ENCODE peak calls at places on chromosomes 4 and X, in eight cellular contexts. One of them, this sample, is unnamed.

GRCh38 chr4:67035986-67036385 is 509.3 kb downstream of the CENPC start:
- DNase-seq in stimulated activated CD4-positive, alpha-beta T cell treated with anti-CD3 and anti-CD28 coated beads, Interleukin-12 subunit alpha, Interleukin-12 subunit beta, amount 100 ng/mL, for 48 hours: no peak
- DNase-seq in activated CD8-positive, alpha-beta memory T cell treated with anti-CD3 and anti-CD28 coated beads, Interleukin-2, amount 50 U/mL, for 48 hours: no peak
- DNase-seq in activated T-cell treated with anti-CD3 and anti-CD28 coated beads for 1 hour: no peak
- DNase-seq in cardiac fibroblast: no peak
- DNase-seq in endothelial cell: no peak
- DNase-seq in coronary artery: no peak
- DNase-seq in cardiac muscle cell: no peak
- DNase-seq in this sample: no peak

GRCh38 chr4:97560009-97560408 is 583.3 kb downstream of the STPG2 start:
- DNase-seq in endothelial cell: no peak
- DNase-seq in cardiac fibroblast: no peak
- DNase-seq in stimulated activated CD4-positive, alpha-beta T cell treated with anti-CD3 and anti-CD28 coated beads, Interleukin-12 subunit alpha, Interleukin-12 subunit beta, amount 100 ng/mL, for 48 hours: no peak
- DNase-seq in activated T-cell treated with anti-CD3 and anti-CD28 coated beads for 1 hour: no peak
- DNase-seq in coronary artery: no peak
- DNase-seq in cardiac muscle cell: no peak
- DNase-seq in activated CD8-positive, alpha-beta memory T cell treated with anti-CD3 and anti-CD28 coated beads, Interleukin-2, amount 50 U/mL, for 48 hours: no peak
- DNase-seq in this sample: no peak

GRCh38 chrX:11484290-11484689 is 181.4 kb downstream of the ARHGAP6 start:
- DNase-seq in cardiac muscle cell: no peak
- DNase-seq in coronary artery: no peak
- DNase-seq in activated T-cell treated with anti-CD3 and anti-CD28 coated beads for 1 hour: no peak
- DNase-seq in endothelial cell: no peak
- DNase-seq in activated CD8-positive, alpha-beta memory T cell treated with anti-CD3 and anti-CD28 coated beads, Interleukin-2, amount 50 U/mL, for 48 hours: no peak
- DNase-seq in cardiac fibroblast: no peak
- DNase-seq in stimulated activated CD4-positive, alpha-beta T cell treated with anti-CD3 and anti-CD28 coated beads, Interleukin-12 subunit alpha, Interleukin-12 subunit beta, amount 100 ng/mL, for 48 hours: no peak
- DNase-seq in this sample: no peak

GRCh38 chrX:148865237-148865636 is 364.8 kb downstream of the AFF2 start:
- DNase-seq in cardiac fibroblast: no peak
- DNase-seq in activated T-cell treated with anti-CD3 and anti-CD28 coated beads for 1 hour: no peak
- DNase-seq in stimulated activated CD4-positive, alpha-beta T cell treated with anti-CD3 and anti-CD28 coated beads, Interleukin-12 subunit alpha, Interleukin-12 subunit beta, amount 100 ng/mL, for 48 hours: no peak
- DNase-seq in endothelial cell: no peak
- DNase-seq in coronary artery: no peak
- DNase-seq in cardiac muscle cell: no peak
- DNase-seq in activated CD8-positive, alpha-beta memory T cell treated with anti-CD3 and anti-CD28 coated beads, Interleukin-2, amount 50 U/mL, for 48 hours: no peak
- DNase-seq in this sample: no peak

GRCh38 chr4:1978741-1979476 is 29.9 kb downstream of the NELFA start:
- DNase-seq in activated T-cell treated with anti-CD3 and anti-CD28 coated beads for 1 hour: no peak
- DNase-seq in endothelial cell: no peak
- DNase-seq in stimulated activated CD4-positive, alpha-beta T cell treated with anti-CD3 and anti-CD28 coated beads, Interleukin-12 subunit alpha, Interleukin-12 subunit beta, amount 100 ng/mL, for 48 hours: no peak
- DNase-seq in activated CD8-positive, alpha-beta memory T cell treated with anti-CD3 and anti-CD28 coated beads, Interleukin-2, amount 50 U/mL, for 48 hours: peak; percentile 48
- DNase-seq in cardiac fibroblast: no peak
- DNase-seq in coronary artery: peak; percentile 58
- DNase-seq in cardiac muscle cell: no peak
- DNase-seq in this sample: no peak

GRCh38 chrX:20681691-20682090 is 415.0 kb upstream of the RPS6KA3 start:
- DNase-seq in activated T-cell treated with anti-CD3 and anti-CD28 coated beads for 1 hour: no peak
- DNase-seq in stimulated activated CD4-positive, alpha-beta T cell treated with anti-CD3 and anti-CD28 coated beads, Interleukin-12 subunit alpha, Interleukin-12 subunit beta, amount 100 ng/mL, for 48 hours: no peak
- DNase-seq in cardiac fibroblast: no peak
- DNase-seq in endothelial cell: no peak
- DNase-seq in activated CD8-positive, alpha-beta memory T cell treated with anti-CD3 and anti-CD28 coated beads, Interleukin-2, amount 50 U/mL, for 48 hours: no peak
- DNase-seq in cardiac muscle cell: no peak
- DNase-seq in coronary artery: no peak
- DNase-seq in this sample: no peak

GRCh38 chr4:2285665-2286381 is 23.9 kb upstream of the MXD4 start:
- DNase-seq in endothelial cell: no peak
- DNase-seq in cardiac muscle cell: no peak
- DNase-seq in coronary artery: no peak
- DNase-seq in stimulated activated CD4-positive, alpha-beta T cell treated with anti-CD3 and anti-CD28 coated beads, Interleukin-12 subunit alpha, Interleukin-12 subunit beta, amount 100 ng/mL, for 48 hours: no peak
- DNase-seq in activated T-cell treated with anti-CD3 and anti-CD28 coated beads for 1 hour: no peak
- DNase-seq in cardiac fibroblast: no peak
- DNase-seq in activated CD8-positive, alpha-beta memory T cell treated with anti-CD3 and anti-CD28 coated beads, Interleukin-2, amount 50 U/mL, for 48 hours: no peak
- DNase-seq in this sample: no peak

GRCh38 chrX:115892056-115892708 is 278.4 kb upstream of the AGTR2 start:
- DNase-seq in stimulated activated CD4-positive, alpha-beta T cell treated with anti-CD3 and anti-CD28 coated beads, Interleukin-12 subunit alpha, Interleukin-12 subunit beta, amount 100 ng/mL, for 48 hours: no peak
- DNase-seq in coronary artery: no peak
- DNase-seq in cardiac fibroblast: no peak
- DNase-seq in activated T-cell treated with anti-CD3 and anti-CD28 coated beads for 1 hour: no peak
- DNase-seq in endothelial cell: no peak
- DNase-seq in cardiac muscle cell: no peak
- DNase-seq in activated CD8-positive, alpha-beta memory T cell treated with anti-CD3 and anti-CD28 coated beads, Interleukin-2, amount 50 U/mL, for 48 hours: no peak
- DNase-seq in this sample: no peak

GRCh38 chr4:147927377-147928137 is 195.7 kb downstream of the ARHGAP10 start:
- DNase-seq in cardiac muscle cell: no peak
- DNase-seq in coronary artery: no peak
- DNase-seq in endothelial cell: no peak
- DNase-seq in activated CD8-positive, alpha-beta memory T cell treated with anti-CD3 and anti-CD28 coated beads, Interleukin-2, amount 50 U/mL, for 48 hours: no peak
- DNase-seq in cardiac fibroblast: peak; percentile 16
- DNase-seq in activated T-cell treated with anti-CD3 and anti-CD28 coated beads for 1 hour: no peak
- DNase-seq in stimulated activated CD4-positive, alpha-beta T cell treated with anti-CD3 and anti-CD28 coated beads, Interleukin-12 subunit alpha, Interleukin-12 subunit beta, amount 100 ng/mL, for 48 hours: no peak
- DNase-seq in this sample: no peak

GRCh38 chr4:152894673-152895072 is 41.5 kb upstream of the FHDC1 start:
- DNase-seq in endothelial cell: no peak
- DNase-seq in stimulated activated CD4-positive, alpha-beta T cell treated with anti-CD3 and anti-CD28 coated beads, Interleukin-12 subunit alpha, Interleukin-12 subunit beta, amount 100 ng/mL, for 48 hours: no peak
- DNase-seq in activated T-cell treated with anti-CD3 and anti-CD28 coated beads for 1 hour: no peak
- DNase-seq in activated CD8-positive, alpha-beta memory T cell treated with anti-CD3 and anti-CD28 coated beads, Interleukin-2, amount 50 U/mL, for 48 hours: no peak
- DNase-seq in cardiac muscle cell: no peak
- DNase-seq in coronary artery: no peak
- DNase-seq in cardiac fibroblast: peak; percentile 40
- DNase-seq in this sample: no peak

GRCh38 chr4:165707126-165707525 is 165.9 kb upstream of the TLL1 start:
- DNase-seq in cardiac fibroblast: no peak
- DNase-seq in stimulated activated CD4-positive, alpha-beta T cell treated with anti-CD3 and anti-CD28 coated beads, Interleukin-12 subunit alpha, Interleukin-12 subunit beta, amount 100 ng/mL, for 48 hours: no peak
- DNase-seq in activated T-cell treated with anti-CD3 and anti-CD28 coated beads for 1 hour: no peak
- DNase-seq in activated CD8-positive, alpha-beta memory T cell treated with anti-CD3 and anti-CD28 coated beads, Interleukin-2, amount 50 U/mL, for 48 hours: no peak
- DNase-seq in cardiac muscle cell: no peak
- DNase-seq in endothelial cell: no peak
- DNase-seq in coronary artery: no peak
- DNase-seq in this sample: no peak

GRCh38 chr4:185847352-185848078 is 35.5 kb upstream of the SORBS2 start:
- DNase-seq in coronary artery: no peak
- DNase-seq in cardiac muscle cell: peak; percentile 72
- DNase-seq in endothelial cell: no peak
- DNase-seq in cardiac fibroblast: peak; percentile 81
- DNase-seq in activated T-cell treated with anti-CD3 and anti-CD28 coated beads for 1 hour: no peak
- DNase-seq in stimulated activated CD4-positive, alpha-beta T cell treated with anti-CD3 and anti-CD28 coated beads, Interleukin-12 subunit alpha, Interleukin-12 subunit beta, amount 100 ng/mL, for 48 hours: no peak
- DNase-seq in activated CD8-positive, alpha-beta memory T cell treated with anti-CD3 and anti-CD28 coated beads, Interleukin-2, amount 50 U/mL, for 48 hours: no peak
- DNase-seq in this sample: no peak

GRCh38 chr4:73525611-73526010 is 44.1 kb downstream of the AFM start:
- DNase-seq in stimulated activated CD4-positive, alpha-beta T cell treated with anti-CD3 and anti-CD28 coated beads, Interleukin-12 subunit alpha, Interleukin-12 subunit beta, amount 100 ng/mL, for 48 hours: no peak
- DNase-seq in endothelial cell: no peak
- DNase-seq in coronary artery: no peak
- DNase-seq in activated CD8-positive, alpha-beta memory T cell treated with anti-CD3 and anti-CD28 coated beads, Interleukin-2, amount 50 U/mL, for 48 hours: no peak
- DNase-seq in activated T-cell treated with anti-CD3 and anti-CD28 coated beads for 1 hour: no peak
- DNase-seq in cardiac muscle cell: no peak
- DNase-seq in cardiac fibroblast: no peak
- DNase-seq in this sample: no peak

GRCh38 chrX:16920116-16920515 is 26.3 kb upstream of the REPS2 start:
- DNase-seq in stimulated activated CD4-positive, alpha-beta T cell treated with anti-CD3 and anti-CD28 coated beads, Interleukin-12 subunit alpha, Interleukin-12 subunit beta, amount 100 ng/mL, for 48 hours: no peak
- DNase-seq in activated T-cell treated with anti-CD3 and anti-CD28 coated beads for 1 hour: no peak
- DNase-seq in coronary artery: no peak
- DNase-seq in cardiac muscle cell: no peak
- DNase-seq in cardiac fibroblast: peak; percentile 78
- DNase-seq in activated CD8-positive, alpha-beta memory T cell treated with anti-CD3 and anti-CD28 coated beads, Interleukin-2, amount 50 U/mL, for 48 hours: no peak
- DNase-seq in endothelial cell: no peak
- DNase-seq in this sample: no peak

GRCh38 chr4:43242611-43243010 is 350.1 kb downstream of the GRXCR1 start:
- DNase-seq in stimulated activated CD4-positive, alpha-beta T cell treated with anti-CD3 and anti-CD28 coated beads, Interleukin-12 subunit alpha, Interleukin-12 subunit beta, amount 100 ng/mL, for 48 hours: no peak
- DNase-seq in activated CD8-positive, alpha-beta memory T cell treated with anti-CD3 and anti-CD28 coated beads, Interleukin-2, amount 50 U/mL, for 48 hours: no peak
- DNase-seq in activated T-cell treated with anti-CD3 and anti-CD28 coated beads for 1 hour: no peak
- DNase-seq in endothelial cell: no peak
- DNase-seq in coronary artery: no peak
- DNase-seq in cardiac muscle cell: no peak
- DNase-seq in cardiac fibroblast: peak; percentile 59
- DNase-seq in this sample: no peak

GRCh38 chr4:4775493-4776004 is 83.9 kb upstream of the MSX1 start:
- DNase-seq in activated CD8-positive, alpha-beta memory T cell treated with anti-CD3 and anti-CD28 coated beads, Interleukin-2, amount 50 U/mL, for 48 hours: no peak
- DNase-seq in cardiac fibroblast: no peak
- DNase-seq in endothelial cell: no peak
- DNase-seq in cardiac muscle cell: peak; percentile 76
- DNase-seq in coronary artery: no peak
- DNase-seq in activated T-cell treated with anti-CD3 and anti-CD28 coated beads for 1 hour: no peak
- DNase-seq in stimulated activated CD4-positive, alpha-beta T cell treated with anti-CD3 and anti-CD28 coated beads, Interleukin-12 subunit alpha, Interleukin-12 subunit beta, amount 100 ng/mL, for 48 hours: no peak
- DNase-seq in this sample: no peak

GRCh38 chr4:76166480-76166879 is 18.3 kb upstream of the NUP54 start:
- DNase-seq in coronary artery: no peak
- DNase-seq in cardiac muscle cell: no peak
- DNase-seq in activated T-cell treated with anti-CD3 and anti-CD28 coated beads for 1 hour: no peak
- DNase-seq in endothelial cell: no peak
- DNase-seq in stimulated activated CD4-positive, alpha-beta T cell treated with anti-CD3 and anti-CD28 coated beads, Interleukin-12 subunit alpha, Interleukin-12 subunit beta, amount 100 ng/mL, for 48 hours: no peak
- DNase-seq in cardiac fibroblast: no peak
- DNase-seq in activated CD8-positive, alpha-beta memory T cell treated with anti-CD3 and anti-CD28 coated beads, Interleukin-2, amount 50 U/mL, for 48 hours: no peak
- DNase-seq in this sample: no peak

GRCh38 chrX:49269768-49270248 is at the start of gene PPP1R3F:
- DNase-seq in stimulated activated CD4-positive, alpha-beta T cell treated with anti-CD3 and anti-CD28 coated beads, Interleukin-12 subunit alpha, Interleukin-12 subunit beta, amount 100 ng/mL, for 48 hours: peak; percentile 31
- DNase-seq in cardiac fibroblast: no peak
- DNase-seq in coronary artery: no peak
- DNase-seq in activated CD8-positive, alpha-beta memory T cell treated with anti-CD3 and anti-CD28 coated beads, Interleukin-2, amount 50 U/mL, for 48 hours: peak; percentile 69
- DNase-seq in endothelial cell: no peak
- DNase-seq in cardiac muscle cell: no peak
- DNase-seq in activated T-cell treated with anti-CD3 and anti-CD28 coated beads for 1 hour: no peak
- DNase-seq in this sample: no peak

GRCh38 chrX:16060252-16060651 is 63.1 kb upstream of the GRPR start:
- DNase-seq in endothelial cell: no peak
- DNase-seq in activated CD8-positive, alpha-beta memory T cell treated with anti-CD3 and anti-CD28 coated beads, Interleukin-2, amount 50 U/mL, for 48 hours: no peak
- DNase-seq in activated T-cell treated with anti-CD3 and anti-CD28 coated beads for 1 hour: no peak
- DNase-seq in stimulated activated CD4-positive, alpha-beta T cell treated with anti-CD3 and anti-CD28 coated beads, Interleukin-12 subunit alpha, Interleukin-12 subunit beta, amount 100 ng/mL, for 48 hours: no peak
- DNase-seq in cardiac muscle cell: no peak
- DNase-seq in coronary artery: no peak
- DNase-seq in cardiac fibroblast: no peak
- DNase-seq in this sample: no peak

GRCh38 chrX:155132110-155132509 is 60.8 kb downstream of the BRCC3 start:
- DNase-seq in cardiac muscle cell: no peak
- DNase-seq in activated T-cell treated with anti-CD3 and anti-CD28 coated beads for 1 hour: no peak
- DNase-seq in coronary artery: no peak
- DNase-seq in activated CD8-positive, alpha-beta memory T cell treated with anti-CD3 and anti-CD28 coated beads, Interleukin-2, amount 50 U/mL, for 48 hours: no peak
- DNase-seq in stimulated activated CD4-positive, alpha-beta T cell treated with anti-CD3 and anti-CD28 coated beads, Interleukin-12 subunit alpha, Interleukin-12 subunit beta, amount 100 ng/mL, for 48 hours: no peak
- DNase-seq in endothelial cell: no peak
- DNase-seq in cardiac fibroblast: no peak
- DNase-seq in this sample: no peak

GRCh38 chr4:26896636-26897035 is 36.0 kb downstream of the STIM2 start:
- DNase-seq in endothelial cell: no peak
- DNase-seq in cardiac muscle cell: no peak
- DNase-seq in coronary artery: no peak
- DNase-seq in stimulated activated CD4-positive, alpha-beta T cell treated with anti-CD3 and anti-CD28 coated beads, Interleukin-12 subunit alpha, Interleukin-12 subunit beta, amount 100 ng/mL, for 48 hours: no peak
- DNase-seq in activated CD8-positive, alpha-beta memory T cell treated with anti-CD3 and anti-CD28 coated beads, Interleukin-2, amount 50 U/mL, for 48 hours: no peak
- DNase-seq in activated T-cell treated with anti-CD3 and anti-CD28 coated beads for 1 hour: no peak
- DNase-seq in cardiac fibroblast: peak; percentile 31
- DNase-seq in this sample: no peak

GRCh38 chr4:138736362-138736761 is 279.2 kb upstream of the NOCT start:
- DNase-seq in cardiac fibroblast: peak; percentile 22
- DNase-seq in stimulated activated CD4-positive, alpha-beta T cell treated with anti-CD3 and anti-CD28 coated beads, Interleukin-12 subunit alpha, Interleukin-12 subunit beta, amount 100 ng/mL, for 48 hours: no peak
- DNase-seq in activated CD8-positive, alpha-beta memory T cell treated with anti-CD3 and anti-CD28 coated beads, Interleukin-2, amount 50 U/mL, for 48 hours: no peak
- DNase-seq in coronary artery: no peak
- DNase-seq in cardiac muscle cell: no peak
- DNase-seq in endothelial cell: no peak
- DNase-seq in activated T-cell treated with anti-CD3 and anti-CD28 coated beads for 1 hour: no peak
- DNase-seq in this sample: no peak

GRCh38 chr4:25863347-25863784 is 578 bp upstream of the SEL1L3 start:
- DNase-seq in cardiac muscle cell: peak; percentile 2
- DNase-seq in endothelial cell: peak; percentile 17
- DNase-seq in stimulated activated CD4-positive, alpha-beta T cell treated with anti-CD3 and anti-CD28 coated beads, Interleukin-12 subunit alpha, Interleukin-12 subunit beta, amount 100 ng/mL, for 48 hours: no peak
- DNase-seq in activated T-cell treated with anti-CD3 and anti-CD28 coated beads for 1 hour: no peak
- DNase-seq in cardiac fibroblast: no peak
- DNase-seq in activated CD8-positive, alpha-beta memory T cell treated with anti-CD3 and anti-CD28 coated beads, Interleukin-2, amount 50 U/mL, for 48 hours: no peak
- DNase-seq in coronary artery: no peak
- DNase-seq in this sample: peak; percentile 63

GRCh38 chrX:2626750-2627149 is 64.3 kb upstream of the CD99 start:
- DNase-seq in cardiac muscle cell: no peak
- DNase-seq in cardiac fibroblast: no peak
- DNase-seq in stimulated activated CD4-positive, alpha-beta T cell treated with anti-CD3 and anti-CD28 coated beads, Interleukin-12 subunit alpha, Interleukin-12 subunit beta, amount 100 ng/mL, for 48 hours: no peak
- DNase-seq in endothelial cell: no peak
- DNase-seq in activated CD8-positive, alpha-beta memory T cell treated with anti-CD3 and anti-CD28 coated beads, Interleukin-2, amount 50 U/mL, for 48 hours: no peak
- DNase-seq in activated T-cell treated with anti-CD3 and anti-CD28 coated beads for 1 hour: no peak
- DNase-seq in coronary artery: no peak
- DNase-seq in this sample: no peak

GRCh38 chrX:44234541-44234940 is 108.9 kb downstream of the EFHC2 start:
- DNase-seq in cardiac fibroblast: no peak
- DNase-seq in cardiac muscle cell: no peak
- DNase-seq in coronary artery: no peak
- DNase-seq in activated T-cell treated with anti-CD3 and anti-CD28 coated beads for 1 hour: no peak
- DNase-seq in activated CD8-positive, alpha-beta memory T cell treated with anti-CD3 and anti-CD28 coated beads, Interleukin-2, amount 50 U/mL, for 48 hours: no peak
- DNase-seq in endothelial cell: no peak
- DNase-seq in stimulated activated CD4-positive, alpha-beta T cell treated with anti-CD3 and anti-CD28 coated beads, Interleukin-12 subunit alpha, Interleukin-12 subunit beta, amount 100 ng/mL, for 48 hours: no peak
- DNase-seq in this sample: no peak

GRCh38 chr4:143184503-143185252 is at the start of gene USP38:
- DNase-seq in activated CD8-positive, alpha-beta memory T cell treated with anti-CD3 and anti-CD28 coated beads, Interleukin-2, amount 50 U/mL, for 48 hours: peak; percentile 90
- DNase-seq in coronary artery: peak; percentile 97
- DNase-seq in stimulated activated CD4-positive, alpha-beta T cell treated with anti-CD3 and anti-CD28 coated beads, Interleukin-12 subunit alpha, Interleukin-12 subunit beta, amount 100 ng/mL, for 48 hours: peak; percentile 85
- DNase-seq in cardiac fibroblast: peak; percentile 92
- DNase-seq in cardiac muscle cell: peak; percentile 96
- DNase-seq in endothelial cell: peak; percentile 81
- DNase-seq in activated T-cell treated with anti-CD3 and anti-CD28 coated beads for 1 hour: peak; percentile 70
- DNase-seq in this sample: peak; percentile 82

GRCh38 chr4:54378461-54378860 is 149.4 kb downstream of the PDGFRA start:
- DNase-seq in endothelial cell: no peak
- DNase-seq in cardiac muscle cell: no peak
- DNase-seq in coronary artery: no peak
- DNase-seq in activated T-cell treated with anti-CD3 and anti-CD28 coated beads for 1 hour: no peak
- DNase-seq in stimulated activated CD4-positive, alpha-beta T cell treated with anti-CD3 and anti-CD28 coated beads, Interleukin-12 subunit alpha, Interleukin-12 subunit beta, amount 100 ng/mL, for 48 hours: no peak
- DNase-seq in cardiac fibroblast: no peak
- DNase-seq in activated CD8-positive, alpha-beta memory T cell treated with anti-CD3 and anti-CD28 coated beads, Interleukin-2, amount 50 U/mL, for 48 hours: no peak
- DNase-seq in this sample: no peak

GRCh38 chrX:144327515-144327914 is 443.6 kb downstream of the UBE2NL start:
- DNase-seq in stimulated activated CD4-positive, alpha-beta T cell treated with anti-CD3 and anti-CD28 coated beads, Interleukin-12 subunit alpha, Interleukin-12 subunit beta, amount 100 ng/mL, for 48 hours: no peak
- DNase-seq in activated T-cell treated with anti-CD3 and anti-CD28 coated beads for 1 hour: no peak
- DNase-seq in activated CD8-positive, alpha-beta memory T cell treated with anti-CD3 and anti-CD28 coated beads, Interleukin-2, amount 50 U/mL, for 48 hours: no peak
- DNase-seq in endothelial cell: no peak
- DNase-seq in cardiac fibroblast: no peak
- DNase-seq in coronary artery: no peak
- DNase-seq in cardiac muscle cell: no peak
- DNase-seq in this sample: no peak

GRCh38 chrX:105331244-105331643 is 110.8 kb upstream of the TEX13A start:
- DNase-seq in coronary artery: no peak
- DNase-seq in stimulated activated CD4-positive, alpha-beta T cell treated with anti-CD3 and anti-CD28 coated beads, Interleukin-12 subunit alpha, Interleukin-12 subunit beta, amount 100 ng/mL, for 48 hours: no peak
- DNase-seq in activated T-cell treated with anti-CD3 and anti-CD28 coated beads for 1 hour: no peak
- DNase-seq in cardiac fibroblast: peak; percentile 53
- DNase-seq in activated CD8-positive, alpha-beta memory T cell treated with anti-CD3 and anti-CD28 coated beads, Interleukin-2, amount 50 U/mL, for 48 hours: no peak
- DNase-seq in endothelial cell: no peak
- DNase-seq in cardiac muscle cell: no peak
- DNase-seq in this sample: no peak

GRCh38 chr4:153465145-153465544 is 1.0 kb upstream of the TMEM131L start:
- DNase-seq in coronary artery: no peak
- DNase-seq in cardiac muscle cell: no peak
- DNase-seq in endothelial cell: no peak
- DNase-seq in activated T-cell treated with anti-CD3 and anti-CD28 coated beads for 1 hour: no peak
- DNase-seq in cardiac fibroblast: no peak
- DNase-seq in stimulated activated CD4-positive, alpha-beta T cell treated with anti-CD3 and anti-CD28 coated beads, Interleukin-12 subunit alpha, Interleukin-12 subunit beta, amount 100 ng/mL, for 48 hours: no peak
- DNase-seq in activated CD8-positive, alpha-beta memory T cell treated with anti-CD3 and anti-CD28 coated beads, Interleukin-2, amount 50 U/mL, for 48 hours: no peak
- DNase-seq in this sample: no peak

GRCh38 chr4:76373919-76374552 is 46.9 kb downstream of the CCDC158 start:
- DNase-seq in cardiac fibroblast: peak; percentile 60
- DNase-seq in activated CD8-positive, alpha-beta memory T cell treated with anti-CD3 and anti-CD28 coated beads, Interleukin-2, amount 50 U/mL, for 48 hours: no peak
- DNase-seq in endothelial cell: no peak
- DNase-seq in coronary artery: no peak
- DNase-seq in cardiac muscle cell: no peak
- DNase-seq in stimulated activated CD4-positive, alpha-beta T cell treated with anti-CD3 and anti-CD28 coated beads, Interleukin-12 subunit alpha, Interleukin-12 subunit beta, amount 100 ng/mL, for 48 hours: no peak
- DNase-seq in activated T-cell treated with anti-CD3 and anti-CD28 coated beads for 1 hour: no peak
- DNase-seq in this sample: no peak

GRCh38 chr4:94976371-94977011 is 218.7 kb downstream of the BMPR1B start:
- DNase-seq in activated CD8-positive, alpha-beta memory T cell treated with anti-CD3 and anti-CD28 coated beads, Interleukin-2, amount 50 U/mL, for 48 hours: no peak
- DNase-seq in cardiac muscle cell: no peak
- DNase-seq in coronary artery: no peak
- DNase-seq in cardiac fibroblast: peak; percentile 80
- DNase-seq in stimulated activated CD4-positive, alpha-beta T cell treated with anti-CD3 and anti-CD28 coated beads, Interleukin-12 subunit alpha, Interleukin-12 subunit beta, amount 100 ng/mL, for 48 hours: no peak
- DNase-seq in activated T-cell treated with anti-CD3 and anti-CD28 coated beads for 1 hour: no peak
- DNase-seq in endothelial cell: no peak
- DNase-seq in this sample: no peak

GRCh38 chr4:45385306-45385705 is 659.0 kb upstream of the GNPDA2 start:
- DNase-seq in coronary artery: no peak
- DNase-seq in endothelial cell: no peak
- DNase-seq in activated T-cell treated with anti-CD3 and anti-CD28 coated beads for 1 hour: no peak
- DNase-seq in activated CD8-positive, alpha-beta memory T cell treated with anti-CD3 and anti-CD28 coated beads, Interleukin-2, amount 50 U/mL, for 48 hours: no peak
- DNase-seq in cardiac fibroblast: no peak
- DNase-seq in cardiac muscle cell: no peak
- DNase-seq in stimulated activated CD4-positive, alpha-beta T cell treated with anti-CD3 and anti-CD28 coated beads, Interleukin-12 subunit alpha, Interleukin-12 subunit beta, amount 100 ng/mL, for 48 hours: no peak
- DNase-seq in this sample: no peak

GRCh38 chrX:18151157-18151556 is 69.5 kb downstream of the BEND2 start:
- DNase-seq in coronary artery: no peak
- DNase-seq in cardiac muscle cell: no peak
- DNase-seq in activated CD8-positive, alpha-beta memory T cell treated with anti-CD3 and anti-CD28 coated beads, Interleukin-2, amount 50 U/mL, for 48 hours: no peak
- DNase-seq in endothelial cell: no peak
- DNase-seq in stimulated activated CD4-positive, alpha-beta T cell treated with anti-CD3 and anti-CD28 coated beads, Interleukin-12 subunit alpha, Interleukin-12 subunit beta, amount 100 ng/mL, for 48 hours: no peak
- DNase-seq in activated T-cell treated with anti-CD3 and anti-CD28 coated beads for 1 hour: no peak
- DNase-seq in cardiac fibroblast: no peak
- DNase-seq in this sample: no peak

This sample was measured in WTC11.